ENCODE peak calls at places on chromosome 15, in four cellular contexts. One of them, this sample, is unnamed.

GRCh38 chr15:50187997-50188396 is 6.0 kb downstream of the SLC27A2 start:
- DNase-seq in HT1080: no peak
- DNase-seq in SW 1271: no peak
- DNase-seq in GM18507: no peak
- DNase-seq in this sample: no peak

GRCh38 chr15:69904296-69904560 is 193.5 kb downstream of the TLE3 start:
- DNase-seq in HT1080: no peak
- DNase-seq in SW 1271: no peak
- DNase-seq in GM18507: no peak
- DNase-seq in this sample: no peak

GRCh38 chr15:31399544-31400171 is 73.0 kb downstream of the KLF13 start:
- DNase-seq in GM18507: no peak
- DNase-seq in HT1080: no peak
- DNase-seq in SW 1271: no peak
- DNase-seq in this sample: no peak

GRCh38 chr15:78092111-78093041 is at the start of gene SH2D7:
- DNase-seq in SW 1271: no peak
- DNase-seq in GM18507: no peak
- DNase-seq in HT1080: no peak
- DNase-seq in this sample: peak; percentile 86

GRCh38 chr15:31155136-31155535 is 53.6 kb upstream of the TRPM1 start:
- DNase-seq in SW 1271: no peak
- DNase-seq in HT1080: no peak
- DNase-seq in GM18507: no peak
- DNase-seq in this sample: no peak

GRCh38 chr15:82621970-82622369 is 25.2 kb downstream of the CPEB1 start:
- DNase-seq in SW 1271: peak; percentile 23
- DNase-seq in HT1080: no peak
- DNase-seq in GM18507: no peak
- DNase-seq in this sample: no peak

GRCh38 chr15:89433686-89434085 is 62.7 kb downstream of the RHCG start:
- DNase-seq in GM18507: no peak
- DNase-seq in HT1080: no peak
- DNase-seq in SW 1271: no peak
- DNase-seq in this sample: no peak

GRCh38 chr15:43134157-43134637 is 811 bp downstream of the TMEM62 start:
- DNase-seq in SW 1271: no peak
- DNase-seq in HT1080: no peak
- DNase-seq in GM18507: no peak
- DNase-seq in this sample: no peak

GRCh38 chr15:48279608-48280007 is 51.6 kb upstream of the DUT start:
- DNase-seq in SW 1271: no peak
- DNase-seq in GM18507: no peak
- DNase-seq in HT1080: no peak
- DNase-seq in this sample: no peak

This sample was measured in mesenteric fat pad.